ENCODE peak calls at places on chromosomes 16 and 17, in ten cellular contexts. One of them, this sample, is unnamed. For H3K4me1, the result is how much of the 10 kb centered on the place peaks cover.

GRCh38 chr17:38712593-38712992 is 7.5 kb downstream of the MLLT6 start:
- DNase-seq in spleen: no peak
- DNase-seq in tibial artery: no peak
- DNase-seq in pancreas: no peak
- DNase-seq in HCT116: no peak
- DNase-seq in psoas muscle: no peak
- DNase-seq in A549: no peak
- DNase-seq in mucosa of descending colon: no peak
- DNase-seq in CD8-positive, alpha-beta T cell: no peak
- DNase-seq in effector memory CD4-positive, alpha-beta T cell: no peak
- DNase-seq in this sample: no peak

GRCh38 chr16:10971560-10971961 is 27.2 kb downstream of the CLEC16A start:
- DNase-seq in pancreas: peak
- DNase-seq in CD8-positive, alpha-beta T cell: no peak
- DNase-seq in tibial artery: peak
- DNase-seq in spleen: no peak
- DNase-seq in effector memory CD4-positive, alpha-beta T cell: peak
- DNase-seq in HCT116: peak
- DNase-seq in mucosa of descending colon: no peak
- DNase-seq in psoas muscle: no peak
- DNase-seq in A549: peak
- DNase-seq in this sample: peak

GRCh38 chr17:40346768-40347154 is 17.8 kb downstream of the GJD3 start:
- DNase-seq in CD8-positive, alpha-beta T cell: no peak
- DNase-seq in spleen: no peak
- DNase-seq in psoas muscle: no peak
- DNase-seq in tibial artery: no peak
- DNase-seq in A549: no peak
- DNase-seq in HCT116: no peak
- DNase-seq in pancreas: no peak
- DNase-seq in mucosa of descending colon: no peak
- DNase-seq in effector memory CD4-positive, alpha-beta T cell: no peak
- DNase-seq in this sample: no peak

GRCh38 chr17:53627511-53627910 is 195.2 kb upstream of the KIF2B start:
- DNase-seq in mucosa of descending colon: no peak
- DNase-seq in effector memory CD4-positive, alpha-beta T cell: no peak
- DNase-seq in CD8-positive, alpha-beta T cell: no peak
- DNase-seq in spleen: no peak
- DNase-seq in pancreas: no peak
- DNase-seq in A549: peak
- DNase-seq in HCT116: no peak
- DNase-seq in tibial artery: no peak
- DNase-seq in psoas muscle: no peak
- DNase-seq in this sample: no peak

GRCh38 chr16:9436175-9436574 is 344.7 kb downstream of the HAPSTR1 start:
- DNase-seq in HCT116: no peak
- DNase-seq in mucosa of descending colon: no peak
- DNase-seq in effector memory CD4-positive, alpha-beta T cell: no peak
- DNase-seq in tibial artery: no peak
- DNase-seq in spleen: no peak
- DNase-seq in A549: no peak
- DNase-seq in CD8-positive, alpha-beta T cell: no peak
- DNase-seq in pancreas: no peak
- DNase-seq in psoas muscle: no peak
- DNase-seq in this sample: no peak

GRCh38 chr17:41009301-41009760 is 403 bp upstream of the KRTAP3-1 start:
- DNase-seq in psoas muscle: no peak
- DNase-seq in mucosa of descending colon: no peak
- DNase-seq in tibial artery: no peak
- DNase-seq in spleen: no peak
- DNase-seq in A549: no peak
- DNase-seq in CD8-positive, alpha-beta T cell: no peak
- DNase-seq in HCT116: no peak
- DNase-seq in effector memory CD4-positive, alpha-beta T cell: no peak
- DNase-seq in pancreas: no peak
- DNase-seq in this sample: peak

GRCh38 chr17:76481091-76481655 is 13.8 kb downstream of the AANAT start:
- DNase-seq in pancreas: no peak
- DNase-seq in spleen: peak
- DNase-seq in HCT116: no peak
- DNase-seq in psoas muscle: no peak
- DNase-seq in mucosa of descending colon: peak
- DNase-seq in tibial artery: no peak
- DNase-seq in effector memory CD4-positive, alpha-beta T cell: no peak
- DNase-seq in CD8-positive, alpha-beta T cell: no peak
- DNase-seq in A549: no peak
- DNase-seq in this sample: no peak

GRCh38 chr17:76251478-76252039 is 11.3 kb upstream of the RNF157 start:
- DNase-seq in psoas muscle: no peak
- DNase-seq in spleen: no peak
- DNase-seq in HCT116: no peak
- DNase-seq in effector memory CD4-positive, alpha-beta T cell: no peak
- DNase-seq in pancreas: no peak
- DNase-seq in CD8-positive, alpha-beta T cell: no peak
- DNase-seq in A549: no peak
- DNase-seq in tibial artery: peak
- DNase-seq in mucosa of descending colon: peak
- DNase-seq in this sample: no peak

GRCh38 chr17:39755550-39756375 is 18.0 kb downstream of the GRB7 start:
- DNase-seq in psoas muscle: no peak
- DNase-seq in tibial artery: peak
- DNase-seq in effector memory CD4-positive, alpha-beta T cell: peak
- DNase-seq in A549: no peak
- DNase-seq in pancreas: no peak
- DNase-seq in CD8-positive, alpha-beta T cell: peak
- DNase-seq in HCT116: no peak
- DNase-seq in mucosa of descending colon: peak
- DNase-seq in spleen: peak
- DNase-seq in this sample: no peak

GRCh38 chr17:82384730-82385429 is 13.3 kb downstream of the UTS2R start:
- DNase-seq in mucosa of descending colon: peak
- DNase-seq in psoas muscle: peak
- DNase-seq in tibial artery: peak
- DNase-seq in CD8-positive, alpha-beta T cell: no peak
- DNase-seq in pancreas: peak
- DNase-seq in spleen: no peak
- DNase-seq in effector memory CD4-positive, alpha-beta T cell: no peak
- DNase-seq in HCT116: no peak
- DNase-seq in A549: peak
- DNase-seq in this sample: no peak

GRCh38 chr16:8611122-8611521 is 10.4 kb upstream of the METTL22 start:
- DNase-seq in mucosa of descending colon: no peak
- DNase-seq in spleen: no peak
- DNase-seq in A549: no peak
- DNase-seq in pancreas: no peak
- DNase-seq in psoas muscle: no peak
- DNase-seq in tibial artery: no peak
- DNase-seq in CD8-positive, alpha-beta T cell: no peak
- DNase-seq in HCT116: no peak
- DNase-seq in effector memory CD4-positive, alpha-beta T cell: no peak
- DNase-seq in this sample: no peak

GRCh38 chr17:55495239-55495638 is 16.0 kb downstream of the SMIM36 start:
- DNase-seq in A549: peak
- DNase-seq in pancreas: no peak
- DNase-seq in mucosa of descending colon: no peak
- DNase-seq in HCT116: no peak
- DNase-seq in effector memory CD4-positive, alpha-beta T cell: no peak
- DNase-seq in CD8-positive, alpha-beta T cell: no peak
- DNase-seq in tibial artery: no peak
- DNase-seq in spleen: no peak
- DNase-seq in psoas muscle: no peak
- DNase-seq in this sample: no peak

GRCh38 chr16:1535391-1536291 is 2.2 kb downstream of the TMEM204 start:
- DNase-seq in A549: no peak
- DNase-seq in HCT116: no peak
- DNase-seq in spleen: peak
- DNase-seq in mucosa of descending colon: peak
- DNase-seq in psoas muscle: no peak
- DNase-seq in CD8-positive, alpha-beta T cell: no peak
- DNase-seq in effector memory CD4-positive, alpha-beta T cell: no peak
- DNase-seq in pancreas: no peak
- DNase-seq in tibial artery: no peak
- DNase-seq in this sample: no peak
- H3K4me3 ChIP-seq in A549: no peak
- H3K4me3 ChIP-seq in HCT116: no peak
- H3K4me3 ChIP-seq in spleen: peak
- H3K4me3 ChIP-seq in mucosa of descending colon: no peak
- H3K4me3 ChIP-seq in psoas muscle: peak
- H3K4me3 ChIP-seq in CD8-positive, alpha-beta T cell: peak
- H3K4me3 ChIP-seq in effector memory CD4-positive, alpha-beta T cell: peak
- H3K4me3 ChIP-seq in pancreas: no peak
- H3K4me3 ChIP-seq in tibial artery: peak
- H3K4me3 ChIP-seq in this sample: no peak

DNA sequence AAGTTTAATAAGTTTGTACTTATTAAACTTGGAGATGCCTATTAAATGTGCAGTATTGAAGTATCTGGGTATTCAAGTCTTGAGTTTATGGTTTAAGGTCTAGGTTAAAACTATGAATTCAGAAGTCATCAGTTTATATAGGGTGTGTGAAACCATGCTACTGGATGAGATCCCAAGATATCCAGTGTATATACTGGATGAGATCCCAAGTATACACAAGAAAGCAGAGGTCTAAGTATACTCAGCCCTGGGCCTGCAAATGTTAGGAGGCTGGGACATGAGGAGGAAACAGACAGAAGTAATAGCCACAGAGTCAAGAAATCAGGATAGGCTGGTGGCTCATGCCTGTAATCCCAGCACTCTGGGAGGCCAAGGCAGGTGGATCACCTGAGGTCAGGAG is 194.4 kb upstream of the AXIN2 start:
- DNase-seq in psoas muscle: no peak
- DNase-seq in pancreas: no peak
- DNase-seq in HCT116: no peak
- DNase-seq in tibial artery: no peak
- DNase-seq in spleen: no peak
- DNase-seq in CD8-positive, alpha-beta T cell: no peak
- DNase-seq in effector memory CD4-positive, alpha-beta T cell: no peak
- DNase-seq in A549: no peak
- DNase-seq in mucosa of descending colon: no peak
- DNase-seq in this sample: no peak
- H3K4me1 ChIP-seq in psoas muscle: under half
- H3K4me1 ChIP-seq in pancreas: under half
- H3K4me1 ChIP-seq in HCT116: under half
- H3K4me1 ChIP-seq in tibial artery: under half
- H3K4me1 ChIP-seq in spleen: under half
- H3K4me1 ChIP-seq in CD8-positive, alpha-beta T cell: under half
- H3K4me1 ChIP-seq in effector memory CD4-positive, alpha-beta T cell: under half
- H3K4me1 ChIP-seq in A549: under half
- H3K4me1 ChIP-seq in mucosa of descending colon: under half
- H3K4me1 ChIP-seq in this sample: under half

DNA sequence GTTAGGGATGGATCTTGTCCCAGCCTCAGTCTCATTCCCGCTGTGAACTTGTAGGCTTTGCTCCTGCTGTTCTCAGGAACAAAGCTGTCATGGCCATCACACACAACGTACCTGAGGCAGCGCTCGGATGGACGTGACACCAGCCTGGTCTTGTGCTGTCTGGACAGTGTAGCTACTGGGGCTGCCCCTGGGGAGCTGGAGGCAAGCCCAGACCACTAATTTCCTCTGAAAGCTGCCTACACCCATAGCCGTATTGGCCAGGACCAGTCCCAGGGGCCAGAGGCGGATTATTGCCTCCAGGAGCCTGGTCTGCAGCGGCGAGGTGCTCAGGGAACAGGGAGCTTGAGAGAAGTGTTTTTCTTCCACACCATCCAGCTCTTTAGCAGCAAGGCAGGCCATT is 11.7 kb downstream of the ZNHIT3 start:
- DNase-seq in CD8-positive, alpha-beta T cell: no peak
- DNase-seq in tibial artery: peak
- DNase-seq in A549: no peak
- DNase-seq in effector memory CD4-positive, alpha-beta T cell: no peak
- DNase-seq in spleen: no peak
- DNase-seq in psoas muscle: no peak
- DNase-seq in HCT116: no peak
- DNase-seq in pancreas: no peak
- DNase-seq in mucosa of descending colon: no peak
- DNase-seq in this sample: no peak
- H3K4me3 ChIP-seq in CD8-positive, alpha-beta T cell: no peak
- H3K4me3 ChIP-seq in tibial artery: no peak
- H3K4me3 ChIP-seq in A549: no peak
- H3K4me3 ChIP-seq in effector memory CD4-positive, alpha-beta T cell: no peak
- H3K4me3 ChIP-seq in spleen: no peak
- H3K4me3 ChIP-seq in psoas muscle: no peak
- H3K4me3 ChIP-seq in HCT116: no peak
- H3K4me3 ChIP-seq in pancreas: no peak
- H3K4me3 ChIP-seq in mucosa of descending colon: no peak
- H3K4me3 ChIP-seq in this sample: no peak

GRCh38 chr17:42519546-42520444 is 16.2 kb upstream of the NAGLU start:
- DNase-seq in HCT116: peak
- DNase-seq in CD8-positive, alpha-beta T cell: no peak
- DNase-seq in spleen: peak
- DNase-seq in psoas muscle: peak
- DNase-seq in A549: peak
- DNase-seq in effector memory CD4-positive, alpha-beta T cell: no peak
- DNase-seq in tibial artery: peak
- DNase-seq in mucosa of descending colon: peak
- DNase-seq in pancreas: peak
- DNase-seq in this sample: peak
- H3K4me1 ChIP-seq in HCT116: half or more
- H3K4me1 ChIP-seq in CD8-positive, alpha-beta T cell: under half
- H3K4me1 ChIP-seq in spleen: half or more
- H3K4me1 ChIP-seq in psoas muscle: half or more
- H3K4me1 ChIP-seq in A549: half or more
- H3K4me1 ChIP-seq in effector memory CD4-positive, alpha-beta T cell: under half
- H3K4me1 ChIP-seq in tibial artery: under half
- H3K4me1 ChIP-seq in mucosa of descending colon: under half
- H3K4me1 ChIP-seq in pancreas: under half
- H3K4me1 ChIP-seq in this sample: under half